ENCODE peak calls at places on chromosomes 13 and 19, in eight cellular contexts. Z, M, O, R, B, Q, N and C are unnamed samples.

GRCh38 chr13:107374038-107374437 is 806.1 kb upstream of the ARGLU1 start:
- DNase-seq in B (no peak), Z (no peak), O (no peak), N (no peak), M (no peak), R (no peak), Q (no peak), C (no peak)

GRCh38 chr13:27043013-27043412 is 128.6 kb downstream of the USP12 start:
- DNase-seq in Z (peak), Q (no peak), B (peak), R (peak), O (no peak), M (no peak), N (no peak), C (no peak)

GRCh38 chr13:73060251-73061160 is 1.7 kb downstream of the KLF5 start:
- DNase-seq in Q (no peak), M (peak), Z (no peak), B (no peak), R (peak), O (no peak), N (no peak), C (no peak)

GRCh38 chr13:98239156-98240076 is 62.3 kb upstream of the RNF113B start:
- DNase-seq in O (no peak), Q (no peak), N (no peak), B (no peak), R (no peak), M (no peak), Z (no peak), C (no peak)

GRCh38 chr19:22517496-22518411 is 95.6 kb upstream of the ZNF98 start:
- DNase-seq in Q (no peak), Z (no peak), R (no peak), N (no peak), M (no peak), O (no peak), B (no peak), C (no peak)

GRCh38 chr13:33767140-33767539 is 50.8 kb upstream of the RFC3 start:
- DNase-seq in Z (no peak), N (no peak), Q (no peak), O (no peak), R (no peak), M (no peak), B (no peak), C (no peak)

GRCh38 chr13:49246850-49247721 is 639 bp upstream of the CDADC1 start:
- DNase-seq in B (no peak), O (no peak), Q (no peak), R (no peak), N (peak), M (no peak), Z (no peak), C (no peak)

GRCh38 chr19:6510618-6511017 is 8.5 kb upstream of the TUBB4A start:
- DNase-seq in Z (no peak), B (no peak), R (no peak), O (no peak), M (no peak), Q (no peak), N (no peak), C (no peak)

GRCh38 chr19:42088471-42089190 is 12.7 kb downstream of the ZNF574 start:
- DNase-seq in Z (no peak), B (no peak), Q (no peak), N (no peak), M (no peak), R (no peak), O (no peak), C (no peak)

GRCh38 chr19:55297267-55297666 is 13.5 kb downstream of the BRSK1 start:
- DNase-seq in Z (no peak), Q (no peak), B (no peak), R (no peak), N (no peak), O (no peak), M (no peak), C (no peak)

GRCh38 chr19:8367327-8368001 is 3.5 kb downstream of the ANGPTL4 start:
- DNase-seq in Q (peak), M (peak), Z (peak), B (peak), O (peak), N (no peak), R (peak), C (peak)

GRCh38 chr19:7673995-7674667 is 2.8 kb upstream of the MCEMP1 start:
- DNase-seq in Q (no peak), N (peak), Z (peak), R (peak), M (peak), O (peak), B (peak), C (no peak)

GRCh38 chr13:82330499-82330898 is 1551.8 kb downstream of the SLITRK1 start:
- DNase-seq in N (no peak), Q (peak), B (no peak), M (no peak), R (no peak), O (no peak), Z (peak), C (no peak)

GRCh38 chr13:30660796-30661195 is 43.1 kb downstream of the USPL1 start:
- DNase-seq in R (no peak), M (no peak), O (no peak), Z (no peak), N (no peak), B (no peak), Q (no peak), C (no peak)

GRCh38 chr13:41985788-41986508 is 25.0 kb upstream of the VWA8 start:
- DNase-seq in N (no peak), R (no peak), Z (peak), M (no peak), Q (no peak), B (no peak), O (no peak), C (no peak)

GRCh38 chr13:90201198-90201597 is 1146.3 kb upstream of the MIR17HG start:
- DNase-seq in R (no peak), B (no peak), Z (no peak), O (no peak), M (no peak), Q (no peak), N (no peak), C (no peak)

GRCh38 chr13:23254506-23254905 is 73.7 kb downstream of the SGCG start:
- DNase-seq in O (no peak), Z (no peak), M (no peak), R (no peak), Q (no peak), N (no peak), B (no peak), C (no peak)

GRCh38 chr13:37202264-37202663 is 96.8 kb upstream of the CSNK1A1L start:
- DNase-seq in B (no peak), O (no peak), M (no peak), Z (no peak), Q (no peak), N (no peak), R (no peak), C (no peak)

GRCh38 chr13:113635048-113635420 is 23.0 kb downstream of the ATP4B start:
- DNase-seq in M (no peak), Q (no peak), B (no peak), N (peak), R (no peak), Z (no peak), O (no peak), C (no peak)

GRCh38 chr13:111325146-111325890 is 4.9 kb downstream of the TEX29 start:
- DNase-seq in M (no peak), O (no peak), Q (no peak), R (no peak), B (no peak), Z (no peak), N (peak), C (no peak)

GRCh38 chr19:8336072-8336569 is 6.9 kb downstream of the KANK3 start:
- DNase-seq in B (no peak), Q (no peak), O (peak), M (peak), R (no peak), N (no peak), Z (no peak), C (no peak)

GRCh38 chr19:56114711-56115110 is 6.4 kb downstream of the ZNF787 start:
- DNase-seq in B (no peak), M (no peak), Q (no peak), N (no peak), R (no peak), Z (no peak), O (no peak), C (no peak)

GRCh38 chr13:49400755-49401659 is 42.9 kb downstream of the CAB39L start:
- DNase-seq in O (no peak), M (peak), Z (no peak), N (no peak), B (peak), R (peak), Q (no peak), C (no peak)

GRCh38 chr13:42466609-42467008 is 107.3 kb upstream of the TNFSF11 start:
- DNase-seq in Z (no peak), N (no peak), Q (no peak), O (no peak), B (no peak), M (no peak), R (no peak), C (no peak)

GRCh38 chr13:113146750-113147149 is 11.7 kb upstream of the PROZ start:
- DNase-seq in Z (no peak), B (no peak), R (peak), N (no peak), O (no peak), M (no peak), Q (no peak), C (no peak)

GRCh38 chr19:6576869-6577281 is 14.1 kb downstream of the CD70 start:
- DNase-seq in B (no peak), N (no peak), Q (no peak), O (no peak), M (no peak), R (no peak), Z (peak), C (no peak)

GRCh38 chr19:800360-801029 is 3.2 kb downstream of the PTBP1 start:
- DNase-seq in Q (no peak), R (no peak), Z (no peak), N (no peak), O (peak), B (no peak), M (no peak), C (no peak)

GRCh38 chr19:12411893-12412292 is 10.8 kb upstream of the ZNF799 start:
- DNase-seq in Z (no peak), M (no peak), O (no peak), N (no peak), R (no peak), B (no peak), Q (no peak), C (no peak)

GRCh38 chr19:56476671-56477428 is at the start of gene ZNF667:
- DNase-seq in O (peak), N (no peak), R (no peak), B (no peak), Z (no peak), Q (no peak), M (peak), C (no peak)

GRCh38 chr13:27593267-27593666 is 27.1 kb downstream of the LNX2 start:
- DNase-seq in N (no peak), Q (no peak), R (no peak), B (no peak), Z (no peak), M (no peak), O (no peak), C (no peak)

GRCh38 chr13:60590775-60591174 is 193.8 kb downstream of the TDRD3 start:
- DNase-seq in Q (no peak), N (no peak), Z (no peak), O (no peak), R (no peak), M (no peak), B (no peak), C (no peak)

GRCh38 chr13:69935043-69935442 is 172.6 kb upstream of the ATXN8OS start:
- DNase-seq in R (no peak), Q (no peak), Z (peak), B (no peak), O (no peak), M (no peak), N (no peak), C (no peak)
- TF ChIP-seq CTCF in R (no peak), Q (no peak), Z (no peak), B (no peak), O (no peak), M (peak), N (no peak), C (peak)

GRCh38 chr19:29404951-29405727 is 120.7 kb upstream of the VSTM2B start:
- DNase-seq in N (no peak), Q (no peak), B (no peak), Z (no peak), O (peak), R (no peak), M (peak), C (no peak)

GRCh38 chr19:29410974-29411615 is 114.7 kb upstream of the VSTM2B start:
- DNase-seq in B (peak), Z (no peak), Q (no peak), N (no peak), M (no peak), R (no peak), O (peak), C (no peak)

GRCh38 chr19:29405728-29405995 is 120.1 kb upstream of the VSTM2B start:
- DNase-seq in M (no peak), R (no peak), Z (no peak), Q (no peak), B (no peak), O (no peak), N (no peak), C (no peak)

GRCh38 chr19:29413435-29413834 is 112.4 kb upstream of the VSTM2B start:
- DNase-seq in N (no peak), R (no peak), Q (no peak), Z (no peak), O (no peak), M (no peak), B (no peak), C (no peak)

GRCh38 chr19:29409121-29409862 is 116.5 kb upstream of the VSTM2B start:
- DNase-seq in B (no peak), R (no peak), Q (no peak), M (no peak), Z (no peak), N (no peak), O (peak), C (no peak)
- TF ChIP-seq CTCF in B (no peak), R (no peak), Q (no peak), M (no peak), Z (no peak), N (no peak), O (no peak), C (no peak)

GRCh38 chr19:10419646-10420443 is 493 bp upstream of the PDE4A start:
- DNase-seq in Z (peak), M (peak), R (no peak), B (no peak), O (no peak), Q (peak), N (no peak), C (peak)

GRCh38 chr19:10420444-10421239 is at the start of gene PDE4A:
- DNase-seq in B (no peak), R (no peak), O (no peak), Q (peak), N (no peak), M (peak), Z (peak), C (peak)

GRCh38 chr19:10422846-10423245 is 2.5 kb downstream of the PDE4A start:
- DNase-seq in O (no peak), B (no peak), M (no peak), R (no peak), Q (no peak), Z (no peak), N (no peak), C (no peak)

GRCh38 chr19:10421981-10422461 is 1.7 kb downstream of the PDE4A start:
- DNase-seq in Z (no peak), R (no peak), M (no peak), N (peak), O (no peak), Q (no peak), B (no peak), C (no peak)

DNA sequence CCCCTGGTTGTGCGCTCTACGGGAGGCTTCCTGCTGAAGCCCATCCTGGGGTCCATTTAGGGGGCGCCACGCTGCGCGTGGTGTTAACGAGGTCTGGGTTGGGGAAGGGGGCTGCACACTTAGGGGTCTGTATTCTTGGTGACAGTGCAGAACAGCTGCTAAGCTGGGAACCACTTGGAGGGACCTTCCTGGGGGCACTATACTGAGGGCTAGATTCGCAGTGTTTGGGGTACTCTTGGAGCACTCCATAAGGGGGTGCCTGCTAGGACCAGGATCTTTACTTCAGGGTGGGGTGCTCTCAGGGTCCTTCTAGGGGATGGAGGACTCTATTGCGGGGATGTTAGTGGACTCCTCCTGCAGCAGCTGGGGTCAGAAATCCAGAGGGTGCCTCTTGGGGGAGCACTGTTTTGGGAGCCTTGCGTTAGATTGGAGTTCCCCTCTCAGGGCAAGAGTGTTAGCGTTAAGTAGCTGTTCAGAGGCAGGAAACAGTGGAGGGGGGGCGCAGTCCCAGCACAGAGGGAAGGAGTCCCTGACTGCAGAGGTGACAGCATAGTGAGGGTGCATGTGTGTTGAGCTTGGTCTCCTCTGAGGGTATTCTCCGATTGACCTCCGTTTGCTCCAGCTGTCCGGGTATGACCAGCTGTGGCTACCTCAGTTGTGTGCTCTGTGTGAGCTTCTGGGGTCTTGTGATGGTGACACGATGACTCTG is 1.1 kb downstream of the PDE4A start:
- DNase-seq in B (no peak), Q (peak), R (no peak), M (no peak), O (no peak), Z (no peak), N (no peak), C (no peak)
- TF ChIP-seq CTCF in B (no peak), Q (peak), R (no peak), M (no peak), O (no peak), Z (no peak), N (peak), C (no peak)

GRCh38 chr19:51337861-51338562 is 3.9 kb downstream of the VSIG10L start:
- DNase-seq in Q (no peak), Z (no peak), O (no peak), N (no peak), B (no peak), R (no peak), M (no peak), C (no peak)

GRCh38 chr19:51338563-51339312 is 3.2 kb downstream of the VSIG10L start:
- DNase-seq in R (peak), O (peak), B (peak), N (peak), M (peak), Z (peak), Q (peak), C (peak)

GRCh38 chr19:51339313-51339686 is 2.6 kb downstream of the VSIG10L start:
- DNase-seq in B (no peak), M (peak), N (no peak), Z (no peak), R (no peak), Q (no peak), O (no peak), C (no peak)

GRCh38 chr19:51341066-51341465 is 873 bp downstream of the VSIG10L start:
- DNase-seq in B (no peak), Q (no peak), M (no peak), O (peak), R (no peak), Z (no peak), N (no peak), C (no peak)

DNA sequence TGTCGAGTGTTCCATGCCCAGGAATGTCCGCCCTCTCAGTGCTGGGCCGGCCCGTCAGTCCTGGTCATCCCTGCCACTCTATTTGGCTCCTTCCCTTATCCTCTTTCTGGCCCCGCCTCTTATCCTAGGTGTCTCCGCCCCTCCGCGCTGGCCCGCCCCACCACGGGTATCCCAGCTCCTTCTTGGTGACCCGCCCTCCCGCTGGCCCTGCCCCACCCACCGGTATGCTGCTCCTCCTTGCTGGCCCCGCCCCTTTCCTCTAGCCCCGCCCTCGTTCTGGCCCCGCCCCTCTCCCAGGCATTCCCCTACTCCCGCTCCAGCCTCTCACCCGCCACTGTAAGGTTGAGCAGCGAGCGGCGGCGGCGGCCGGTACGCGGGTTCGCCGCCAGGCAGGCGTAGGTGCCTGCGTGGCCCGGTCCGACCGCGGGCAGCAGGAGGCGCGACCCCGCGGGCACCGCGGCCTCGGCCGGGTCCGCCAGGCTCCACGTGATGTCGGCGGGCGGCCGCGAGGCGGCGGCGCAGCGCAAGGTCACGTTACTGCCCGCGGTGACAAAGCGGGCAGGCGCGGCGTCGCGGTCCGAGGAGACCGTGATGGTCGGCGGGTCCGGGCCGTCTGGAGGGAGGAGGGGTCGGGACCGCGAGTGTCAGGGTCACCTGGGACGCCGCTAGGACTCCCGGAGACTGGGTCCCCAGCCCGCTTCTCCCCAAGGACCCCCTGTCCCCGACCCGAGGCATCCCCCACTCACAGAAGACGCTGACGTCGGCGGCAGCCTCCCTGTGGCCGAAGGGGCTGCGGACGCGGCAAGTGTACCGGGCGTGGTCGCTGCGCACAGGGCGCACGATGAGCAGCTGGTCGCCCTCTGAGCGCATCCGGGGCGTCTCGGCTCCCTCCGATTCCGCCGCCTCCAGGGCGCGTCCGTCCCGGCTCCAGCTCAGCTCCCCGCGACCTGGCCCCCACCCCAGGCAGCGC is 2.0 kb downstream of the VSIG10L start:
- DNase-seq in N (peak), R (peak), Q (peak), B (peak), O (peak), M (peak), Z (peak), C (peak)
- TF ChIP-seq CTCF in N (peak), R (peak), Q (peak), B (peak), O (no peak), M (peak), Z (peak), C (peak)